ENCODE peak calls at places on chromosomes 7 and 10, in four cellular contexts. J, V, D and K are unnamed samples.

GRCh38 chr10:101848894-101849351 is 5.3 kb upstream of the KCNIP2 start:
- DNase-seq in J (no peak), V (peak), D (no peak), K (no peak)

GRCh38 chr10:78890506-78890905 is 178.3 kb upstream of the ZMIZ1 start:
- DNase-seq in J (no peak), V (no peak), D (no peak), K (no peak)

GRCh38 chr7:91465595-91466061 is 201.4 kb downstream of the FZD1 start:
- DNase-seq in J (no peak), V (peak), D (no peak), K (no peak)

GRCh38 chr10:46019170-46019528 is 11.3 kb downstream of the NCOA4 start:
- DNase-seq in J (no peak), V (no peak), D (peak), K (no peak)

GRCh38 chr10:3902054-3902808 is 117.2 kb upstream of the KLF6 start:
- DNase-seq in J (peak), V (peak), D (peak), K (no peak)

GRCh38 chr7:26675143-26675887 is 189.1 kb downstream of the SKAP2 start:
- DNase-seq in J (no peak), V (no peak), D (no peak), K (no peak)

GRCh38 chr7:24653316-24654085 is 80.2 kb downstream of the PALS2 start:
- DNase-seq in J (peak), V (peak), D (no peak), K (no peak)

GRCh38 chr10:123576706-123577105 is 89.4 kb upstream of the GPR26 start:
- DNase-seq in J (no peak), V (no peak), D (no peak), K (no peak)

GRCh38 chr7:40673285-40673684 is 538.5 kb downstream of the SUGCT start:
- DNase-seq in J (no peak), V (peak), D (no peak), K (no peak)

GRCh38 chr10:132448248-132448731 is 51.3 kb downstream of the PWWP2B start:
- DNase-seq in J (no peak), V (peak), D (no peak), K (peak)

GRCh38 chr10:75959209-75959608 is 527.8 kb downstream of the LRMDA start:
- DNase-seq in J (no peak), V (peak), D (no peak), K (no peak)

GRCh38 chr10:92240289-92241157 is 50.4 kb downstream of the CPEB3 start:
- DNase-seq in J (peak), V (peak), D (peak), K (peak)

GRCh38 chr7:2242541-2243482 is 786 bp downstream of the NUDT1 start:
- DNase-seq in J (no peak), V (no peak), D (no peak), K (peak)

GRCh38 chr10:87546221-87546620 is 41.5 kb downstream of the MINPP1 start:
- DNase-seq in J (no peak), V (peak), D (no peak), K (no peak)

GRCh38 chr10:123019941-123020703 is 11.3 kb downstream of the ACADSB start:
- DNase-seq in J (no peak), V (no peak), D (no peak), K (peak)

GRCh38 chr7:101066858-101067227 is 18.4 kb upstream of the TRIM56 start:
- DNase-seq in J (no peak), V (no peak), D (no peak), K (no peak)

GRCh38 chr10:48369501-48369900 is 63.0 kb downstream of the MAPK8 start:
- DNase-seq in J (no peak), V (no peak), D (no peak), K (no peak)

GRCh38 chr7:153047569-153047968 is 288.0 kb downstream of the ACTR3B start:
- DNase-seq in J (no peak), V (no peak), D (no peak), K (no peak)

GRCh38 chr10:116880716-116881440 is 31.6 kb downstream of the ENO4 start:
- DNase-seq in J (peak), V (no peak), D (no peak), K (no peak)

GRCh38 chr7:16318989-16319915 is 102.1 kb downstream of the CRPPA start:
- DNase-seq in J (no peak), V (peak), D (no peak), K (no peak)

GRCh38 chr10:78416031-78416800 is 382.6 kb downstream of the RPS24 start:
- DNase-seq in J (no peak), V (peak), D (no peak), K (no peak)

GRCh38 chr10:130857631-130858295 is 453.8 kb downstream of the TCERG1L start:
- DNase-seq in J (no peak), V (no peak), D (no peak), K (no peak)

GRCh38 chr10:7410800-7411670 is at the start of gene SFMBT2:
- DNase-seq in J (peak), V (peak), D (peak), K (no peak)

GRCh38 chr10:22712959-22713852 is 1.2 kb downstream of the PIP4K2A start:
- DNase-seq in J (no peak), V (peak), D (peak), K (peak)

GRCh38 chr7:144842377-144842851 is 6.6 kb upstream of the TPK1 start:
- DNase-seq in J (peak), V (peak), D (no peak), K (peak)

GRCh38 chr7:27068316-27068715 is 27.5 kb downstream of the HOXA1 start:
- DNase-seq in J (no peak), V (no peak), D (no peak), K (no peak)

GRCh38 chr7:16813232-16813616 is 8.4 kb upstream of the AGR2 start:
- DNase-seq in J (peak), V (no peak), D (no peak), K (no peak)